ENCODE peak calls at places on chromosome 13, in six cellular contexts. B is activated B cell treated with CpG ODN at 0.5 μM for 24 hours, X is fibroblast of the aortic adventitia, R is brain microvascular endothelial cell, W is AG04449, L is OCI-LY7. Q is an unnamed sample.

GRCh38 chr13:38821753-38822551 is 135.1 kb downstream of the FREM2 start:
- DNase-seq in W (no peak), B (no peak), X (no peak), L (no peak), R (no peak), Q (no peak)

GRCh38 chr13:29918845-29919244 is 68.4 kb upstream of the UBL3 start:
- DNase-seq in B (no peak), L (no peak), X (peak), R (peak), W (peak), Q (no peak)

GRCh38 chr13:21478881-21479808 is 20.0 kb upstream of the ZDHHC20 start:
- DNase-seq in R (peak), X (peak), L (peak), W (peak), B (no peak), Q (no peak)

GRCh38 chr13:24148414-24149305 is 11.9 kb upstream of the SPATA13 start:
- DNase-seq in L (no peak), R (peak), W (peak), X (peak), B (no peak), Q (no peak)

GRCh38 chr13:113863511-113864302 is at the start of gene GAS6:
- DNase-seq in R (no peak), L (no peak), B (no peak), W (no peak), X (peak), Q (no peak)

GRCh38 chr13:53191091-53191490 is 162.5 kb downstream of the OLFM4 start:
- DNase-seq in R (no peak), L (no peak), X (no peak), B (no peak), W (no peak), Q (no peak)

GRCh38 chr13:111957913-111958450 is 109.0 kb upstream of the SOX1 start:
- DNase-seq in W (no peak), B (no peak), R (no peak), L (no peak), X (no peak), Q (peak)

GRCh38 chr13:48564046-48564445 is 31.2 kb upstream of the RCBTB2 start:
- DNase-seq in X (peak), W (no peak), R (peak), L (no peak), B (no peak), Q (no peak)

GRCh38 chr13:33341861-33342452 is 56.4 kb upstream of the STARD13 start:
- DNase-seq in B (no peak), R (no peak), X (no peak), L (no peak), W (no peak), Q (no peak)

GRCh38 chr13:42707003-42707402 is 74.4 kb upstream of the FAM216B start:
- DNase-seq in R (no peak), B (no peak), W (no peak), X (peak), L (no peak), Q (no peak)

GRCh38 chr13:75685239-75685697 is 49.1 kb downstream of the LMO7 start:
- DNase-seq in W (peak), X (peak), B (no peak), R (peak), L (no peak), Q (no peak)

GRCh38 chr13:50421457-50422130 is 406.4 kb downstream of the KCNRG start:
- DNase-seq in W (no peak), X (no peak), B (no peak), R (no peak), L (no peak), Q (no peak)

GRCh38 chr13:37769078-37769477 is 100.5 kb downstream of the TRPC4 start:
- DNase-seq in L (peak), B (no peak), X (no peak), R (no peak), W (no peak), Q (no peak)
- TF ChIP-seq CTCF in L (peak), B (no peak), X (peak), R (peak), W (no peak), Q (no peak)

GRCh38 chr13:98484289-98485219 is 92.4 kb downstream of the STK24 start:
- DNase-seq in R (peak), X (peak), B (no peak), W (peak), L (no peak), Q (no peak)

GRCh38 chr13:98483636-98484288 is 93.1 kb downstream of the STK24 start:
- DNase-seq in X (no peak), L (no peak), W (no peak), R (no peak), B (no peak), Q (no peak)

GRCh38 chr13:98481511-98481951 is 95.4 kb downstream of the STK24 start:
- DNase-seq in L (no peak), B (no peak), W (no peak), X (no peak), R (no peak), Q (no peak)

GRCh38 chr13:98480915-98481510 is 95.9 kb downstream of the STK24 start:
- DNase-seq in R (peak), X (no peak), L (peak), B (no peak), W (no peak), Q (no peak)

DNA sequence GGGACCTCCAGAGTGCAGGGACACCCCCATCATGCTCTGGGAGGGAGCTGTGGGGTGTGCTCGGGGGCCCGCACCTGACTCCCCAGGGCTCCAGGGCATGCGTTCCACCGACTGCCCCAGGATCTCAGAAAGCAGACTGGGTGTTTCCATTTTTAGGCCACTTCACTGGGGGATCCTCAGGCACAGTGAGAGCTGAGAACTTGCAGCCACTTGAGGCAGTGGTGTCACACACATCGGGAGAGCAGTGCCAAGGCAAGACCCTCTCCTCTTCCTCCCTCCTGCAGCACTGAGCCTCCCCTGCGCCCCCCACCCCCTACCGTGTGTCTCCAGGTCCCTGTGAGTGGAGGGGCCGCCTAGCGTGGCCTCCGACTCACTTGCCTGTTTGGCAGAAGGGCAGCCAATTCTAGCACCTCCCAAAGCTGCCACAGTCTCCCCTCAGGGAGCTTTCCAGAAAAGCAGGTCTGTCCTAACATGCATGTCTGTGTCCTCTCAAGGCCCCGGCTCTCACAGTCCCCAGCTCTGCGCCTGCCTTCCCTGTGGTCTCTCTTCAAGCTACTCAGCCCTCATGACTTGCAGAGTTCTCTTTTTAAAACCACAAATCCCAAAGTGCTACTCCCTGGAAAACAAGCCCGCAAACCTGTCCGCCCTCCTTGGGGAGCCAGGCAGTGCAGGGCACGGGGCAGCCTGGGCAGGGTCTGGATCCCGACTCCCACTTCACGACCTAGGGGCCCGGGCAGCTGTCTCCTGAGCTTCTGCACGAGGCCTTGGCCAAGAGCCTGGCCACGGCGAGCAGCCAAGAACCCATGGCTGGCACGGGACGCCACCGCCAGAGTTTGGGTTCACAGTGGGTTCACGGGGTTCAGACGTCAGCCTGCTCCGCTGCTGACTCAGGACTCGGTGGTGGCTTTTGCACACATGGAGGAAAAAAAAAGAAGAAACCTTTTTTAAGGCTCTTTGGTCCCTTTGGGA is 94.1 kb downstream of the STK24 start:
- DNase-seq in L (peak), X (no peak), B (no peak), R (peak), W (no peak), Q (no peak)
- TF ChIP-seq CTCF in L (peak), X (peak), B (no peak), R (peak), W (peak), Q (no peak)

GRCh38 chr13:109998808-109999528 is 212.6 kb upstream of the IRS2 start:
- DNase-seq in X (peak), B (no peak), L (no peak), W (peak), R (peak), Q (no peak)
- TF ChIP-seq CTCF in X (no peak), B (no peak), L (no peak), W (no peak), R (no peak), Q (no peak)

GRCh38 chr13:23086951-23087350 is 93.8 kb upstream of the SGCG start:
- DNase-seq in L (no peak), R (no peak), X (no peak), B (no peak), W (no peak), Q (no peak)

GRCh38 chr13:23081901-23082300 is 98.9 kb upstream of the SGCG start:
- DNase-seq in L (no peak), X (no peak), W (no peak), R (no peak), B (no peak), Q (no peak)

DNA sequence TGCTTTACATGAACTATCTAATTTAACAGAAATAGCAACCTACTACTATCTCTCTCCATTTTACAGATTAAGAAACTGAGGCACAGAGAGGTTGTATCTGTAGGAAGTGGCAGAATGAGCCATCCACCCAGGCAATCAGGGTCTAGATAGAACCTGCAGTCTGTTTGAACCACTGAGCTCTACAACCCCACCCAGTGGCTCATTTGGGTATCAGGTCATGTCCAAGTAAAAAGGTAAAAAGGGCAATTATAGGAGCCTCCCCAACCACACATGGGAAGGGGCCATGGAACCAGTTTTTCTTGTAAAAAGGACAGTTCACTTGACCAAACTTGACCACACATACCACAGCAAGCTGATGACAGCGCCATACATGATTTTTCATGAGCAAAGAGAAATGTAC is 92.9 kb upstream of the SGCG start:
- DNase-seq in B (no peak), X (peak), W (no peak), L (peak), R (peak), Q (no peak)
- TF ChIP-seq CTCF in B (no peak), X (peak), W (peak), L (peak), R (peak), Q (peak)

Q was measured in mesothelial cell of epicardium.